ENCODE peak calls at places on chromosomes 2 and 18, in five cellular contexts. H, P, A, R and G are unnamed samples.

GRCh38 chr2:121185571-121186074 is 99.4 kb downstream of the TFCP2L1 start:
- DNase-seq in P (no peak), H (no peak), A (no peak), R (no peak), G (no peak)

GRCh38 chr2:172431428-172431827 is 4.0 kb downstream of the ITGA6 start:
- DNase-seq in R (no peak), H (no peak), P (no peak), A (no peak), G (no peak)

GRCh38 chr2:170502400-170503135 is 212.6 kb upstream of the SP5 start:
- DNase-seq in H (no peak), R (no peak), A (no peak), P (no peak), G (no peak)

GRCh38 chr2:98717625-98718024 is 13.3 kb downstream of the MGAT4A start:
- DNase-seq in R (no peak), H (no peak), A (no peak), P (no peak), G (no peak)

GRCh38 chr2:66389651-66390131 is 45.2 kb upstream of the MEIS1 start:
- DNase-seq in A (no peak), H (no peak), P (no peak), R (no peak), G (no peak)

GRCh38 chr2:239898292-239898925 is 126.7 kb downstream of the NDUFA10 start:
- DNase-seq in P (peak), H (no peak), R (no peak), A (no peak), G (no peak)

GRCh38 chr2:146642066-146642465 is 1202.8 kb upstream of the ACVR2A start:
- DNase-seq in R (no peak), H (no peak), P (no peak), A (peak), G (no peak)

GRCh38 chr2:165563468-165564225 is 94.1 kb downstream of the CSRNP3 start:
- DNase-seq in P (no peak), H (no peak), A (peak), R (no peak), G (no peak)

GRCh38 chr2:160652236-160652635 is 158.6 kb upstream of the RBMS1 start:
- DNase-seq in H (no peak), P (no peak), A (no peak), R (no peak), G (no peak)

GRCh38 chr2:8580316-8581047 is 101.4 kb upstream of the ID2 start:
- DNase-seq in R (no peak), P (no peak), A (no peak), H (no peak), G (no peak)

GRCh38 chr18:79605481-79605880 is 74.1 kb upstream of the CTDP1 start:
- DNase-seq in R (no peak), A (no peak), P (no peak), H (no peak), G (no peak)

GRCh38 chr2:1747065-1747941 is 3.0 kb upstream of the PXDN start:
- DNase-seq in R (no peak), A (no peak), H (no peak), P (no peak), G (no peak)

GRCh38 chr2:157804355-157804754 is 71.8 kb downstream of the ACVR1 start:
- DNase-seq in A (no peak), H (no peak), R (no peak), P (no peak), G (no peak)

GRCh38 chr18:48934708-48935432 is 15.9 kb downstream of the SMAD7 start:
- DNase-seq in A (no peak), R (no peak), P (no peak), H (peak), G (no peak)

GRCh38 chr2:30177861-30178465 is 31.2 kb downstream of the YPEL5 start:
- DNase-seq in A (no peak), R (no peak), H (no peak), P (no peak), G (no peak)

GRCh38 chr2:191682148-191682547 is 4.2 kb downstream of the NABP1 start:
- DNase-seq in R (no peak), H (no peak), A (no peak), P (no peak), G (no peak)

GRCh38 chr2:38026846-38027245 is 49.1 kb downstream of the CYP1B1 start:
- DNase-seq in H (no peak), P (no peak), A (no peak), R (no peak), G (no peak)

GRCh38 chr2:65413610-65414009 is 18.8 kb downstream of the SPRED2 start:
- DNase-seq in A (no peak), H (no peak), P (no peak), R (no peak), G (no peak)

GRCh38 chr18:7084080-7084765 is 33.4 kb downstream of the LAMA1 start:
- DNase-seq in H (peak), P (no peak), R (no peak), A (no peak), G (no peak)

GRCh38 chr18:7084766-7085080 is 32.9 kb downstream of the LAMA1 start:
- DNase-seq in R (no peak), P (no peak), A (no peak), H (no peak), G (no peak)

GRCh38 chr18:7090771-7091170 is 26.8 kb downstream of the LAMA1 start:
- DNase-seq in P (no peak), R (no peak), A (no peak), H (no peak), G (no peak)

GRCh38 chr18:7094432-7094831 is 23.2 kb downstream of the LAMA1 start:
- DNase-seq in A (no peak), R (no peak), P (no peak), H (no peak), G (no peak)

DNA sequence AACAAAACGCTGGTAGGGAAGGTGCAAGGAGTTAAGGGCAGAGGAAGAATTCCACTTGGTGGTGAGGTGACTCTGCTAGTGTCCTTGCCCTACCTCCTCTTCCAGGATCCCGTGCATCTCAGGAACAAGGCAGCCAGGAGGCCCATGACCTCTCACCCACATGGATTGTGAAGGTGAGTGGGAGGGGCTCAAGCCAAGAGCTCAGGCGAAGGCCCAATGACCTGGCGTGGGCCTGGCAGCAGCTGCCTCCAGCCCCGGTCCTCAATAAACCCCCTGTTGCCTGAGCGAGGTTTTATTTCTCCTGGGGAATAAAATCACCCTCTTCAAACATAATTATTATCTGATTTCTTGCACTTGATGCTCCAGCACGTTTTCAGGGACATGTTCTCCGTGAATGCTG is 28.2 kb downstream of the LAMA1 start:
- DNase-seq in A (no peak), H (no peak), P (no peak), R (no peak), G (no peak)
- TF ChIP-seq POLR2A in A (no peak), H (no peak), P (no peak), R (no peak), G (no peak)

DNA sequence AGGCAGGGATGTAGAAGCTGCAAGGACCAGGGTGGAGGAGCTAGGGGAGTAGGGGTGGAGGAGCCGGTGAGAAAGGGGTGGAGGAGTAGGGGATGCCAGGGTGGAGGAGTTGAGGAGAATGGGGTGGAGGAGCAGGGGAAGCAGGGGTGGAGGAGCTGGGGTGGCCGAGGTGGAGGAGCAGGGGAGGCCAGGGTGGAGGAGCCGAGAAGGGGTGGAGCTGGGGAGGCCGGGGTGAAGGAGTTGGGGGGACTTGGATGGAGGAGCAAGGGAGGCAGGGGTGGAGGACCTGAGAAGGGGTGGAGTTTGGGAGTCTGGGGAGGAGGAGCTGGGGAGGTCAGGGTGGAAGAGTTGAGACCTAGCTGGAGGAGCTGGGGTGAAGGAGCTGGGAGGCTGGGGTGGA is 13.3 kb downstream of the SOX11 start:
- DNase-seq in R (no peak), P (no peak), H (no peak), A (no peak), G (no peak)
- TF ChIP-seq POLR2AphosphoS5 in R (no peak), P (no peak), H (no peak), A (no peak), G (no peak)

DNA sequence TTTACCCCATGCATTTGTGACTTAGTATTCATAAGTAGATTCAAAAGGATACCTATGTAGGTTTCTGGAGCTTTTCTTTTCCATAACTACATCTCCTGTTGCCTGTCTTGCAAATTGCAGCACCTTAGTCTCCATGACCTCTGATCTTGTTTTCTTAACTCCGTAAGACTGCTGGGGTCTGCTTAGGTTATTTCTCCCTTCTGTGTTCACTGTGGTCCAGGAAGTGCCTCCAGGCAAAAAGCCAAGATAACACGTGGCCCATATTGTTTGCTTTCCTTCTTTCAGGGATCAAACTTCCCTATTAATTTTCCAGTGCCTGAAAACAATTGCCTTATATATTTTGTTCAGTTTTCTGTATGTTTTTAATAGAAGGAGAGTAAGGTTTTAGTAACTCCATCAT is 86.4 kb downstream of the GCA start:
- DNase-seq in H (no peak), R (no peak), P (no peak), A (peak), G (no peak)
- TF ChIP-seq TAF1 in H (no peak), R (no peak), P (no peak), A (no peak), G (no peak)

DNA sequence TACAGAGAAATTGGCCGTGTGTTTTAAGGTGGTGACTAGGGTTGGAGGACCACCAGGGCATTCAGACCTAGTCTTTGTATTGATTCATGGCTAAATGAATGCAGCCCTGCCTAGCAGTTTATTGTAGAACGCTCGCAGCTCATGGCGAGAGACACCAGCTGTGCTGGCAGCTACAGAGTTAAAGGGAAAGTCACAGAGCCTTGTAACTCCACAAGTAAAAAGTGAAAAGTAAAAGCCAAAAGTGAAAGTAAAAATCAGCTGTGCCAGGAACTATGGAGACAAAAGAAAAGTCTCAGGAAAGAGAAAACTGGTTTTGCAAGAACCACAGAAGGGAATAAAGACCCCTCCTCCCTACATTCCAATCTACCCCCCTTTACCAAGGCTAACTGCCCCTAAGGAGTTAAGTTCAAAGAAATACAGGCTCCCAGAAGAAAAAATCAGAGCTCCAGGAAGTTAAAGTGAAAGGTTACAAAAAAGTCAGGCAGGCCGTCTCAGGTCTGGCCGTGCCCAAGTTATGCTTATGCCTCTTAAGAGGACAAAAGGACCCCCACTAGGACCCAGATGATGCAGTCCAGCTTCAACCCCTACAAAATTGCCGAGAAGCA is 46.4 kb upstream of the SELENOI start:
- DNase-seq in R (no peak), H (peak), A (peak), P (peak), G (no peak)
- TF ChIP-seq POLR2A in R (no peak), H (no peak), A (no peak), P (peak), G (no peak)

GRCh38 chr18:46174317-46175039 is 70.3 kb downstream of the HAUS1 start:
- DNase-seq in A (no peak), R (peak), H (no peak), P (peak), G (peak)

GRCh38 chr18:46179306-46179705 is 75.1 kb downstream of the HAUS1 start:
- DNase-seq in H (no peak), A (no peak), P (no peak), R (no peak), G (no peak)

GRCh38 chr18:46171331-46171730 is 67.1 kb downstream of the HAUS1 start:
- DNase-seq in A (no peak), P (no peak), R (no peak), H (no peak), G (no peak)

GRCh38 chr18:46169464-46169941 is 65.3 kb downstream of the HAUS1 start:
- DNase-seq in P (no peak), H (no peak), R (no peak), A (peak), G (no peak)

GRCh38 chr18:46173393-46174316 is 69.5 kb downstream of the HAUS1 start:
- DNase-seq in A (peak), H (peak), R (peak), P (peak), G (peak)
- TF ChIP-seq POLR2AphosphoS5 in A (peak), H (peak), R (peak), P (peak), G (peak)

GRCh38 chr2:200750323-200750910 is 61.3 kb upstream of the BZW1 start:
- DNase-seq in H (no peak), R (no peak), P (no peak), A (no peak), G (no peak)

GRCh38 chr2:200748779-200749178 is 62.9 kb upstream of the BZW1 start:
- DNase-seq in H (no peak), A (peak), R (no peak), P (no peak), G (no peak)

GRCh38 chr2:200746301-200746700 is 65.4 kb upstream of the BZW1 start:
- DNase-seq in H (no peak), P (no peak), R (no peak), A (no peak), G (no peak)

GRCh38 chr2:200749631-200750322 is 61.9 kb upstream of the BZW1 start:
- DNase-seq in R (no peak), P (no peak), A (no peak), H (no peak), G (no peak)

GRCh38 chr2:200747668-200748618 is 63.8 kb upstream of the BZW1 start:
- DNase-seq in P (no peak), H (no peak), A (peak), R (no peak), G (no peak)
- TF ChIP-seq TAF1 in P (no peak), H (no peak), A (no peak), R (no peak), G (no peak)

GRCh38 chr2:241652722-241653121 is 15.2 kb downstream of the ATG4B start:
- DNase-seq in H (no peak), P (no peak), A (no peak), R (no peak), G (no peak)

GRCh38 chr2:241653210-241653750 is 15.8 kb downstream of the ATG4B start:
- DNase-seq in P (no peak), H (no peak), A (peak), R (no peak), G (no peak)

GRCh38 chr2:241649927-241650326 is 12.4 kb downstream of the ATG4B start:
- DNase-seq in R (no peak), P (no peak), A (no peak), H (no peak), G (no peak)

GRCh38 chr2:241654551-241654950 is 17.1 kb downstream of the ATG4B start:
- DNase-seq in A (no peak), R (no peak), P (no peak), H (no peak), G (no peak)

GRCh38 chr2:241652142-241652541 is 14.6 kb downstream of the ATG4B start:
- DNase-seq in A (no peak), R (no peak), P (no peak), H (no peak), G (no peak)
- TF ChIP-seq POLR2A in A (no peak), R (no peak), P (no peak), H (no peak), G (no peak)

DNA sequence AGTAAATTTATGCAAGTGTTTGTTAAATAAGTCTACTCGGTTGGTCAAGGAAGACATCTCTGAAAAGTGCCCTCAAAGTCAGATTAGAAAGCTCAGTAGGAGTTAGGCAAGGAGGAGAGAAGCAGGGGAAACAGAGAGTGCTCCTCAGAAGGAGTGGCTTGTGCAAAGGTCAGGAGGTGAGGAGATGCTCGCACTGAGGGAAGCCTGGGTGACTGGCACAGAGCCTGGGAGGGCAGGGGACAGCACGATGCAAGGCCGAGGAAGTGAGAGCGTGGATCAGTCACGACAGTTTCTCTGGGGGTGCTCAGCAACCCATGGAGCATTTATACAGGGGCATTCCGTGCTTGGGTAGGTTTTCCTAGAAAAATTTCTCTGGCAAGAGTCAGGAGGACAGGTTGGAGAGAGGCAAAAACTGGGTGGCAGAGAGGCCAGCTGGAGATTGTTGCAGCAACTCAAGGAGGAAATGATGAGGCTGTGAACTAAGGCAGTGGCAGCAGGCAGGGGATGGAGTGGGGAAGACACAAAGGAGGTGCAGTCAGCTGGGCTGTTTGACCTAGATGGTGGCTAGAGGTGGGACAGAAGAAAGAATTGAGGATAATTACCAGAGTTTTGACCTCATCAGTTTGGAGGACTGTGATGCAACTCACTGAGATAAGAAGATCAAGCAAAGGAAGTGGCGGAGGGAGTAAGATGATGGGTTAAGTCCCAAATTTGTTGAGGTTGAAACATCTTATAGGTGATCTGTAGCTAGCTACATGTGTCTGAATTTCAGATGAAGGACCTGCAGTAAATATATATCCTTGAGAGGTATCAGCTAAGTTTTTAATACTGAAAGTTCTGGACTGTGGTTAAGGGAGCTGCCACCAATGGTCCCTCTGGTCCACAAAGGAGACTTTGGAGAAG is 52.4 kb downstream of the BCL2 start:
- DNase-seq in P (no peak), A (no peak), H (no peak), R (no peak), G (no peak)
- TF ChIP-seq POLR2AphosphoS5 in P (no peak), A (no peak), H (no peak), R (no peak), G (no peak)